ENCODE peak calls at places on chromosome 18, in four cellular contexts. Q is uterus, M is neural progenitor cell, T is tibial nerve. D is an unnamed sample.

GRCh38 chr18:63319383-63320040 is at the start of gene BCL2:
- DNase-seq in Q (no peak), M (peak; percentile 73), T (no peak), D (peak; percentile 41)

GRCh38 chr18:69968073-69968472 is 20.4 kb upstream of the CD226 start:
- DNase-seq in Q (no peak), M (no peak), T (no peak), D (no peak)

GRCh38 chr18:50863840-50864239 is 15.1 kb upstream of the ME2 start:
- DNase-seq in Q (no peak), M (no peak), T (no peak), D (no peak)

GRCh38 chr18:66792466-66792865 is 188.6 kb upstream of the CDH19 start:
- DNase-seq in Q (no peak), M (no peak), T (no peak), D (no peak)

GRCh38 chr18:76345901-76346300 is 149.1 kb downstream of the ZNF516 start:
- DNase-seq in Q (no peak), M (no peak), T (no peak), D (no peak)

GRCh38 chr18:9826666-9827065 is 59.1 kb upstream of the TXNDC2 start:
- DNase-seq in Q (no peak), M (no peak), T (no peak), D (no peak)

GRCh38 chr18:77114564-77115391 is 17.8 kb downstream of the MBP start:
- DNase-seq in Q (peak; percentile 75), M (no peak), T (peak; percentile 56), D (peak; percentile 47)

GRCh38 chr18:3099327-3099726 is 86.4 kb upstream of the LPIN2 start:
- DNase-seq in Q (no peak), M (no peak), T (no peak), D (no peak)

GRCh38 chr18:8423051-8423558 is 186.1 kb upstream of the RAB12 start:
- DNase-seq in Q (no peak), M (no peak), T (no peak), D (no peak)

GRCh38 chr18:60232541-60232940 is 140.0 kb downstream of the MC4R start:
- DNase-seq in Q (no peak), M (no peak), T (no peak), D (no peak)

GRCh38 chr18:68489018-68489792 is 225.7 kb downstream of the TMX3 start:
- DNase-seq in Q (no peak), M (peak; percentile 45), T (no peak), D (no peak)

GRCh38 chr18:35041752-35042379 is 653 bp downstream of the MAPRE2 start:
- DNase-seq in Q (no peak), M (peak; percentile 36), T (no peak), D (no peak)

GRCh38 chr18:59699750-59700534 is 2.7 kb upstream of the CCBE1 start:
- DNase-seq in Q (no peak), M (no peak), T (no peak), D (no peak)

GRCh38 chr18:55268629-55269275 is 309.5 kb upstream of the CCDC68 start:
- DNase-seq in Q (no peak), M (no peak), T (no peak), D (no peak)

GRCh38 chr18:77127769-77128671 is 4.6 kb downstream of the MBP start:
- DNase-seq in Q (no peak), M (no peak), T (no peak), D (no peak)

GRCh38 chr18:74316257-74317180 is 880 bp downstream of the C18orf63 start:
- DNase-seq in Q (no peak), M (no peak), T (no peak), D (no peak)

GRCh38 chr18:2846638-2847340 is at the start of gene EMILIN2:
- DNase-seq in Q (peak; percentile 72), M (peak; percentile 70), T (peak; percentile 61), D (no peak)

GRCh38 chr18:69259282-69259681 is 141.4 kb upstream of the DOK6 start:
- DNase-seq in Q (no peak), M (no peak), T (no peak), D (no peak)

GRCh38 chr18:36780748-36781147 is 48.1 kb downstream of the TPGS2 start:
- DNase-seq in Q (no peak), M (no peak), T (no peak), D (no peak)

GRCh38 chr18:53441761-53442414 is 782.6 kb downstream of the MBD2 start:
- DNase-seq in Q (no peak), M (no peak), T (no peak), D (no peak)

GRCh38 chr18:26350961-26351360 is 124.7 kb downstream of the TAF4B start:
- DNase-seq in Q (no peak), M (no peak), T (no peak), D (no peak)

GRCh38 chr18:67216846-67217245 is 299.7 kb downstream of the DSEL start:
- DNase-seq in Q (no peak), M (no peak), T (no peak), D (no peak)

GRCh38 chr18:69261436-69261835 is 139.3 kb upstream of the DOK6 start:
- DNase-seq in Q (no peak), M (peak; percentile 13), T (no peak), D (no peak)

GRCh38 chr18:59660976-59661743 is 36.1 kb downstream of the CCBE1 start:
- DNase-seq in Q (no peak), M (no peak), T (no peak), D (no peak)

GRCh38 chr18:55024568-55024967 is 65.3 kb upstream of the CCDC68 start:
- DNase-seq in Q (no peak), M (no peak), T (no peak), D (no peak)

GRCh38 chr18:51370996-51371395 is 173.5 kb upstream of the MEX3C start:
- DNase-seq in Q (no peak), M (no peak), T (no peak), D (no peak)

DNA sequence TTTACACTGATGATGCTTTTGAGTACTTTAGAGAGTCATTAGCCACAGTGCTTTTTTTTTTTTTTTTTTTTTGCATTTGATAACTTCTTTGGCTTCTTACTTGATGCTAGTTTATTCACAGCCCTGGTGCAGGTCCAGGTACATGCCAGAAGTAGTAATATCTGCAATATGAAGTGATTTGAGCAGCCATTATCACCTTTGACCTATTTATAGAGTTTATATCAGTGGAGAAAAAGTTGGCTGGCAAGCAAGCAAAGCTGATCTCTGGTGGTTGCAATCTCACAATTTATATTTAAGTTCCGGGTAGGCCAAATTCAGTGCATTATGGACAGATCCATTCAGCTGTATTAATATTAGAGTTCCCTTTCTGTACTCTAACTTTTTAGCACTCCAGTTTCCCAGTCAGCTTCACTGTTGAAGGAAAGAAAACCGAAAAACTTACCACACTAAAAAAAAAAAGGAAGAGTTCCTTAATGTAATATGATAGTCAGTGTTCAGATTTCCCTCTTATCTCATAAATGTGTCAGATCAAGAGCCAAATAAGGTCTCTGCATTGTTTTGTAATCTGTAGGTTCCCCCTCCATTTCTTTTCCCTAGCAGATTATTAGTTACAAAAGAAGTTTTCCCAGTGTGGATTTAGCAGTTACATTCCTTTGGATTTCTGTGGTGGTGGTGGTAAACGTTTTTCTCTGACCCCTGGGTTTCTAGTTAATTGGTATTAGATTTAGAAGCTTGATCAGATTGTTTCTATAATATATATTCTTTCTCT is 78.6 kb downstream of the HAUS1 start:
- DNase-seq in Q (no peak), M (no peak), T (no peak), D (no peak)
- H3K27ac ChIP-seq in Q (no peak overlapping the region), M (peak overlapping the region; percentile 41), T (no peak overlapping the region), D (no peak overlapping the region)

DNA sequence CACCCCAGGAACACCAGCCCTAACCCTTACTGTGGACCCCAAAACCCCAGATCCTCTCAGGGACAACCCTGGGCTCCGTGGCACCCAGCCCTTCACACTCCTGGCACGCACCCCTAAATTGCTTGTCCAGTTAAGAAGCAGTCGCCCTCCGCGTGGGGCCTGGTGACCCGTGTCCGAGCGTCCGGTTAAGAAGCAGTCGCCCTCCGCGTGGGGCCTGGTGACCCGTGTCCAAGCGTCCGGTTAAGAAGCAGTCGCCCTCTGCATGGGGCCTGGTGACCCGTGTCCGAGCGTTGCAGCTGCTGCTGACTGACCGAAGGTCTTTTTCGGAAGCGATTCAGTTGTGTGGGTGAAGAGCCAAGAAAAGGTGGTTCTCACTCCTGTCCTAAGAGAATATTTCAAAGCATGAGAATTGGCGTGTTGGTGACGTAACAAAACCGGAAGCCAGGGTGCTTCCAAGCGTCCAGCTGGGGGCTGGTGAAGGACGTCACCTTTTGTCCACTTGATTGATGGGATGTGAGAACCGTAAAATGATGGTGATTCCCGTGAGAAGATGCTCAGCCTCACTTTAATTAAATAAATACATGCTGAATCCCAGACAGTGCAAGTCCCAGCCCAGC is 70.5 kb downstream of the KCNG2 start:
- DNase-seq in Q (no peak), M (no peak), T (peak; percentile 4), D (no peak)
- H3K27ac ChIP-seq in Q (no peak overlapping the region), M (no peak overlapping the region), T (no peak overlapping the region), D (no peak overlapping the region)

GRCh38 chr18:39796413-39796812 is 2158.6 kb upstream of the PIK3C3 start:
- DNase-seq in Q (no peak), M (no peak), T (no peak), D (no peak)

GRCh38 chr18:39795350-39795749 is 2159.7 kb upstream of the PIK3C3 start:
- DNase-seq in Q (no peak), M (no peak), T (no peak), D (no peak)

GRCh38 chr18:39801848-39802247 is 2153.2 kb upstream of the PIK3C3 start:
- DNase-seq in Q (no peak), M (no peak), T (no peak), D (no peak)

GRCh38 chr18:39801010-39801409 is 2154.0 kb upstream of the PIK3C3 start:
- DNase-seq in Q (no peak), M (no peak), T (no peak), D (no peak)

DNA sequence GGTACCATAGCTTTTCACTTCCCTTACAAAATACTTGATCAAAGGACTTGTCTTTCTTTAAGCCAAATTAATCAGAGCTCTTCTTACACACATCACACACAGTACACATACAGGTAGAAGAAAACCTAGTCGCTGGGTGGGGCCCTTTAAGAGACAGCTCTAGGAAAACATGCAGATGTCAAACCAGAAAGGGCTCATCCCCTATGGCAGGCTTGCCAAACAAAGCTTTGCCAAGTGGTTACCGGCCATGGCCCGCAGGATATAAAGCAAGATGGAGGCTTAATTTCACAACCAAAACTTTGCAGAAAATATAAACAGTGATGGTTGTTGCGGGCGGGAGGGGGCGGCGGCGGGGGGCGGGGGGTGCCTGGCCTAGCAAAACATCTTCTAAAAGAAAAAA is 2156.0 kb upstream of the PIK3C3 start:
- DNase-seq in Q (no peak), M (no peak), T (no peak), D (no peak)
- H3K27ac ChIP-seq in Q (no peak overlapping the region), M (no peak overlapping the region), T (no peak overlapping the region), D (no peak overlapping the region)

GRCh38 chr18:13268746-13269285 is 50.3 kb downstream of the LDLRAD4 start:
- DNase-seq in Q (no peak), M (no peak), T (no peak), D (no peak)

GRCh38 chr18:13271512-13271911 is 53.0 kb downstream of the LDLRAD4 start:
- DNase-seq in Q (no peak), M (no peak), T (no peak), D (no peak)

GRCh38 chr18:13268035-13268700 is 49.6 kb downstream of the LDLRAD4 start:
- DNase-seq in Q (peak; percentile 47), M (peak; percentile 85), T (no peak), D (no peak)

GRCh38 chr18:13270279-13270911 is 51.8 kb downstream of the LDLRAD4 start:
- DNase-seq in Q (no peak), M (no peak), T (no peak), D (no peak)

DNA sequence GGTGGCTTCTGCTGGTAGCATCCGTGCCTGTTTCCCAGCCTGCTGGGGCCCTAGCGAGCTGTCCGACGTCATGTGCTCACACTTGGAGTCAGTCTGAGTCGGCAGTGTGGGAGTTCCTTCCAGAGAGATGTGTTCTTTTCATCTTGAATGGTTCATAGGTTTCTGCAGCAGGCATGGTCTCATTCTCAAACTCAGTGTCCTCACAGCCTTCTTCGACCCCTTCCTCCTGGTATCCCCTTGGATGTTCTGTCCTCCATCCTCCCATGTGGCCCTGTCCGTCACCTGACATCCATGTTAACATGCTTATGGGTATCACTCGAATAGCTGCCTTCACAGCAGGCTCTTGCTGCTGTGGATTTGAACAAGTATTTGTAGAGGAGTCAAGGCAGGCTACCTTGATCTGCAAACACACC is 51.0 kb downstream of the LDLRAD4 start:
- DNase-seq in Q (peak; percentile 57), M (no peak), T (no peak), D (no peak)
- H3K27ac ChIP-seq in Q (peak overlapping the region; percentile 50), M (no peak overlapping the region), T (no peak overlapping the region), D (peak overlapping the region; percentile 16)

D was measured in substantia nigra.